ENCODE peak calls at places on chromosomes 12 and 14, in four cellular contexts. M is SW480, G is HCEC 1CT, A is astrocyte of the spinal cord. E is an unnamed sample.

GRCh38 chr12:133221241-133221640 is 14.4 kb downstream of the ANHX start:
- DNase-seq in M (no peak), G (no peak), A (no peak), E (no peak)

GRCh38 chr12:65634626-65635331 is 189.5 kb upstream of the HMGA2 start:
- DNase-seq in M (no peak), G (peak; percentile 71), A (peak; percentile 68), E (no peak)

GRCh38 chr14:73489481-73490175 is 1.1 kb upstream of the RIOX1 start:
- DNase-seq in M (no peak), G (no peak), A (no peak), E (no peak)

GRCh38 chr14:70822706-70823185 is 13.4 kb upstream of the MAP3K9 start:
- DNase-seq in M (peak; percentile 53), G (peak; percentile 13), A (no peak), E (no peak)

GRCh38 chr12:75529826-75530225 is 18.4 kb upstream of the KRR1 start:
- DNase-seq in M (no peak), G (no peak), A (no peak), E (no peak)

GRCh38 chr14:99517643-99518381 is 36.6 kb downstream of the CCNK start:
- DNase-seq in M (no peak), G (no peak), A (no peak), E (no peak)

GRCh38 chr12:121827351-121828099 is 23.7 kb downstream of the SETD1B start:
- DNase-seq in M (no peak), G (no peak), A (no peak), E (no peak)

GRCh38 chr12:47078733-47079364 is 572 bp upstream of the PCED1B start:
- DNase-seq in M (no peak), G (no peak), A (no peak), E (no peak)

GRCh38 chr12:50799908-50800307 is 36.0 kb downstream of the ATF1 start:
- DNase-seq in M (peak; percentile 51), G (no peak), A (no peak), E (no peak)

GRCh38 chr14:38870437-38870836 is 232.6 kb downstream of the SEC23A start:
- DNase-seq in M (no peak), G (no peak), A (no peak), E (no peak)

GRCh38 chr12:120199595-120200306 is 1.2 kb downstream of the RPLP0 start:
- DNase-seq in M (no peak), G (peak; percentile 81), A (peak; percentile 76), E (no peak)

GRCh38 chr12:48998497-48999353 is 450 bp downstream of the DDN start:
- DNase-seq in M (peak; percentile 67), G (peak; percentile 8), A (no peak), E (no peak)

GRCh38 chr12:52519826-52520662 is at the start of gene KRT5:
- DNase-seq in M (peak; percentile 89), G (no peak), A (no peak), E (no peak)

E was measured in HCT116.